ENCODE peak calls at places on chromosomes 2 and 18, in nine cellular contexts. One of them, this sample, is unnamed. For H3K27me3, the result is how much of the 10 kb centered on the place peaks cover.

GRCh38 chr2:60053791-60054190 is 499.7 kb downstream of the BCL11A start:
- DNase-seq in MG63: no peak
- DNase-seq in SJSA1: no peak
- DNase-seq in vagina: no peak
- DNase-seq in uterus: no peak
- DNase-seq in GM23338: no peak
- DNase-seq in sigmoid colon: no peak
- DNase-seq in fibroblast of lung: no peak
- DNase-seq in K562: no peak
- DNase-seq in this sample: no peak

GRCh38 chr2:107927034-107927534 is 59.2 kb upstream of the SLC5A7 start:
- DNase-seq in MG63: no peak
- DNase-seq in SJSA1: no peak
- DNase-seq in vagina: no peak
- DNase-seq in uterus: no peak
- DNase-seq in GM23338: no peak
- DNase-seq in sigmoid colon: no peak
- DNase-seq in fibroblast of lung: no peak
- DNase-seq in K562: no peak
- DNase-seq in this sample: no peak

GRCh38 chr18:58105206-58105907 is 61.3 kb downstream of the NEDD4L start:
- DNase-seq in MG63: peak
- DNase-seq in SJSA1: peak
- DNase-seq in vagina: no peak
- DNase-seq in uterus: no peak
- DNase-seq in GM23338: no peak
- DNase-seq in sigmoid colon: no peak
- DNase-seq in fibroblast of lung: peak
- DNase-seq in K562: no peak
- DNase-seq in this sample: no peak

GRCh38 chr2:188096910-188097309 is 194.8 kb upstream of the GULP1 start:
- DNase-seq in MG63: no peak
- DNase-seq in SJSA1: no peak
- DNase-seq in vagina: no peak
- DNase-seq in uterus: no peak
- DNase-seq in GM23338: no peak
- DNase-seq in sigmoid colon: no peak
- DNase-seq in fibroblast of lung: no peak
- DNase-seq in K562: no peak
- DNase-seq in this sample: no peak

GRCh38 chr2:215207041-215207440 is 68.6 kb upstream of the ABCA12 start:
- DNase-seq in MG63: no peak
- DNase-seq in SJSA1: no peak
- DNase-seq in vagina: no peak
- DNase-seq in uterus: no peak
- DNase-seq in GM23338: no peak
- DNase-seq in sigmoid colon: no peak
- DNase-seq in fibroblast of lung: no peak
- DNase-seq in K562: no peak
- DNase-seq in this sample: no peak

GRCh38 chr2:173854840-173855239 is 110.3 kb downstream of the SP3 start:
- DNase-seq in MG63: peak
- DNase-seq in SJSA1: peak
- DNase-seq in vagina: no peak
- DNase-seq in uterus: no peak
- DNase-seq in GM23338: no peak
- DNase-seq in sigmoid colon: no peak
- DNase-seq in fibroblast of lung: peak
- DNase-seq in K562: no peak
- DNase-seq in this sample: peak

GRCh38 chr2:47744074-47744473 is 38.9 kb upstream of the MSH6 start:
- DNase-seq in MG63: no peak
- DNase-seq in SJSA1: no peak
- DNase-seq in vagina: no peak
- DNase-seq in uterus: no peak
- DNase-seq in GM23338: no peak
- DNase-seq in sigmoid colon: no peak
- DNase-seq in fibroblast of lung: no peak
- DNase-seq in K562: no peak
- DNase-seq in this sample: no peak

GRCh38 chr2:29033172-29033571 is 41.2 kb downstream of the PCARE start:
- DNase-seq in MG63: peak
- DNase-seq in SJSA1: peak
- DNase-seq in vagina: no peak
- DNase-seq in uterus: no peak
- DNase-seq in GM23338: peak
- DNase-seq in sigmoid colon: no peak
- DNase-seq in fibroblast of lung: no peak
- DNase-seq in K562: no peak
- DNase-seq in this sample: no peak

DNA sequence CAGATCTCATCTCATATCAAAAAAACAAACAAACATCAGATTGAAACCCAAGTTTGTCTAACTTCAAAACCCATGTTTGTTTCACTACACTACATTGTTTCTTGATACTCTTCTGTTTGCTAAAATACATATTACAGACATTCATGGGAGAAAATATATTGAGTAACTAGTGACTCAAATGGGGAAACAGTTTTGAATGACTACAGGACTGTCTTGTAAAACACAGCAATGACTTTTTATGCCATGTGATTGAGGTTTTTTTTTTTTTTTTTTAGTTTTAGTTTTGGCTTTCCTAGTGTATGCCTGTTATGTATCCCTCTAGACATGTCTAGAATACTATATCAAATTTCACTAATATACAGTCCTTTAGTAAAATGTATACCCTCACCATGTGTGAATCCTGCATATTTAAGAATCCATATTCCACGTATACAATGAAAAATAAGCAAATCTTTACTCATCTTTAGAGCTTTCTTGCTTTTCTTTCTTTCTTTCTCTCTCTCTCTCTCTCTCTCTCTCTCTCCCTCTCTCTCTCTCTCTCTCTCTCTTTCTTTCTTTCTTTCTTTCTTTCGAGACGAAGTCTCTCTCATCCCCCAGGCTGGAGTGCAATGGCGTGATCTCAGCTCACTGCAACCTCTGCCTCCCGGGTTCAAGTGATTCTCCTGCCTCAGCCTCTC is 46.6 kb upstream of the SERTAD2 start:
- DNase-seq in MG63: no peak
- DNase-seq in SJSA1: no peak
- DNase-seq in vagina: no peak
- DNase-seq in uterus: no peak
- DNase-seq in GM23338: no peak
- DNase-seq in sigmoid colon: no peak
- DNase-seq in fibroblast of lung: peak
- DNase-seq in K562: no peak
- DNase-seq in this sample: peak
- H3K27me3 ChIP-seq in MG63: under half
- H3K27me3 ChIP-seq in SJSA1: under half
- H3K27me3 ChIP-seq in vagina: under half
- H3K27me3 ChIP-seq in uterus: under half
- H3K27me3 ChIP-seq in GM23338: under half
- H3K27me3 ChIP-seq in sigmoid colon: under half
- H3K27me3 ChIP-seq in fibroblast of lung: under half
- H3K27me3 ChIP-seq in K562: under half
- H3K27me3 ChIP-seq in this sample: under half

GRCh38 chr2:96258393-96259022 is 7.3 kb downstream of the TMEM127 start:
- DNase-seq in MG63: no peak
- DNase-seq in SJSA1: no peak
- DNase-seq in vagina: no peak
- DNase-seq in uterus: no peak
- DNase-seq in GM23338: no peak
- DNase-seq in sigmoid colon: peak
- DNase-seq in fibroblast of lung: peak
- DNase-seq in K562: no peak
- DNase-seq in this sample: no peak

GRCh38 chr2:96261328-96262003 is 4.3 kb downstream of the TMEM127 start:
- DNase-seq in MG63: no peak
- DNase-seq in SJSA1: no peak
- DNase-seq in vagina: no peak
- DNase-seq in uterus: no peak
- DNase-seq in GM23338: no peak
- DNase-seq in sigmoid colon: peak
- DNase-seq in fibroblast of lung: no peak
- DNase-seq in K562: no peak
- DNase-seq in this sample: no peak

GRCh38 chr2:96262306-96262705 is 3.5 kb downstream of the TMEM127 start:
- DNase-seq in MG63: no peak
- DNase-seq in SJSA1: no peak
- DNase-seq in vagina: no peak
- DNase-seq in uterus: no peak
- DNase-seq in GM23338: no peak
- DNase-seq in sigmoid colon: no peak
- DNase-seq in fibroblast of lung: no peak
- DNase-seq in K562: no peak
- DNase-seq in this sample: no peak

GRCh38 chr2:96259497-96259921 is 6.3 kb downstream of the TMEM127 start:
- DNase-seq in MG63: no peak
- DNase-seq in SJSA1: no peak
- DNase-seq in vagina: no peak
- DNase-seq in uterus: no peak
- DNase-seq in GM23338: no peak
- DNase-seq in sigmoid colon: peak
- DNase-seq in fibroblast of lung: no peak
- DNase-seq in K562: no peak
- DNase-seq in this sample: no peak

DNA sequence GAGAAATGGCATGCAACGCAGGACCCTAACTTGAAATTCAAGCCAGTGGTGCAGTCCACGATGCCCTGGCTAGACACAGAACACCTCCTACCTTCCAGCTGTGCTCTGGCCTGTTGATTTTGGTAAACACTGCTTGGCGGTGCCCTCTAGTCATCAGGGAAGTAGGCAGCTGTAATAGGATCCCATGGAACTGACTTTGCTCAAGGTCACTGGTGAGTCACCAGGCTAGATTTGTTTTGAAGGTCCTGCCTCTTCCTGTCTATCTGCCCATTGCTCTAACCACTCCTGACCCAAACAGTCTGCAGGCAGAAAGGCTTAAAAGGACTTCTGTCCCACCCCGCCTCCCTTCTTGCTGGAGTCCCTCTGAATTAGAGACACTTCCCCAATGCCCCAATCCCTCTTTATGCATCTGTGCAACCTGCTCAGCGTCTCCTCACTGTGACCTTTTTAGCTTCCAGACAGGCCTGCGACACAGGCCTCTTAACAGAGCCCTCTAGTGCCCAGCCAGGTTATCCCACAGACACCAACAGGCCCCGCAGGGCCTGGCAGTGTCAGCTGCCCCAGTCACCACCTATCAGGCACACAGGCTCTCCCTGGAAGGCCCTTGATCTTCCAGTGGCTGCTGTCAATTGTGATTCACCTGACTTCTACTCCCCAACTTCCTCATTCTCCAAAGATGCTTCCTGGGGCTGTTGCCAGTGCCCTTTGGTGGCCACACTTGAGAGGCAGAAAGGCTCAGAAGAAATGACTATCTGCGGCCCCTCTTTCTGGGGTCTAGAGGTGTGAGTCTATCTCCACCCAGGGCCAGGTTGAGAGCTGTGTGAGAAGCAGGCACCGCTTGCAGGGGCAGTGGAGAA is 5.2 kb downstream of the TMEM127 start:
- DNase-seq in MG63: peak
- DNase-seq in SJSA1: peak
- DNase-seq in vagina: no peak
- DNase-seq in uterus: no peak
- DNase-seq in GM23338: peak
- DNase-seq in sigmoid colon: peak
- DNase-seq in fibroblast of lung: peak
- DNase-seq in K562: peak
- DNase-seq in this sample: peak
- H3K4me3 ChIP-seq in MG63: no peak
- H3K4me3 ChIP-seq in SJSA1: no peak
- H3K4me3 ChIP-seq in vagina: no peak
- H3K4me3 ChIP-seq in uterus: no peak
- H3K4me3 ChIP-seq in GM23338: no peak
- H3K4me3 ChIP-seq in sigmoid colon: no peak
- H3K4me3 ChIP-seq in fibroblast of lung: no peak
- H3K4me3 ChIP-seq in K562: no peak
- H3K4me3 ChIP-seq in this sample: no peak

DNA sequence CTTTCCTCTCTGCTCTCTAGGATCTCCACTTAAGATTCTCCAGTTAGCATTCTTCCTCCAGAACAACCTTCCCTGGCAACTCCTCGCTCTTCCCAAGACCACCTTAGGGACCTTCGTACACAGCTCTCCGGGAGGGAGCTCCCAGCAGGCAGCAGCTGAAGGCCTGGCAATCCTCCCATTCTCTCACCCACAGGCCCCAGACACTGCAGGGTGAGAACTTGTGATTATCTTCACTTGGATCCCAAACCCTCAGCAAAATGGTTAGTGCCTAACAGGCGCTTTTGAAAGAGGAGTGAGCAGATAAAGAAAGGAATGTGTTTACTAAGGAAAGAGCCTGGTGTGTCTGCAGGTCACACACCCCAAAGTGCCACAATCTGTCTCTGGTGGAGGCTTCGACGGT is 83.8 kb upstream of the SNTG2 start:
- DNase-seq in MG63: no peak
- DNase-seq in SJSA1: no peak
- DNase-seq in vagina: no peak
- DNase-seq in uterus: no peak
- DNase-seq in GM23338: no peak
- DNase-seq in sigmoid colon: no peak
- DNase-seq in fibroblast of lung: no peak
- DNase-seq in K562: no peak
- DNase-seq in this sample: no peak
- H3K27me3 ChIP-seq in MG63: under half
- H3K27me3 ChIP-seq in SJSA1: under half
- H3K27me3 ChIP-seq in vagina: under half
- H3K27me3 ChIP-seq in uterus: under half
- H3K27me3 ChIP-seq in GM23338: under half
- H3K27me3 ChIP-seq in sigmoid colon: under half
- H3K27me3 ChIP-seq in fibroblast of lung: under half
- H3K27me3 ChIP-seq in K562: half or more
- H3K27me3 ChIP-seq in this sample: under half

GRCh38 chr2:9982891-9983290 is 31.4 kb downstream of the GRHL1 start:
- DNase-seq in MG63: no peak
- DNase-seq in SJSA1: no peak
- DNase-seq in vagina: no peak
- DNase-seq in uterus: no peak
- DNase-seq in GM23338: no peak
- DNase-seq in sigmoid colon: no peak
- DNase-seq in fibroblast of lung: no peak
- DNase-seq in K562: no peak
- DNase-seq in this sample: no peak

GRCh38 chr2:9979977-9980376 is 28.5 kb downstream of the GRHL1 start:
- DNase-seq in MG63: no peak
- DNase-seq in SJSA1: no peak
- DNase-seq in vagina: no peak
- DNase-seq in uterus: no peak
- DNase-seq in GM23338: no peak
- DNase-seq in sigmoid colon: no peak
- DNase-seq in fibroblast of lung: no peak
- DNase-seq in K562: no peak
- DNase-seq in this sample: no peak

GRCh38 chr2:9981646-9982045 is 30.2 kb downstream of the GRHL1 start:
- DNase-seq in MG63: no peak
- DNase-seq in SJSA1: no peak
- DNase-seq in vagina: no peak
- DNase-seq in uterus: no peak
- DNase-seq in GM23338: no peak
- DNase-seq in sigmoid colon: no peak
- DNase-seq in fibroblast of lung: no peak
- DNase-seq in K562: no peak
- DNase-seq in this sample: no peak

GRCh38 chr2:9982248-9982647 is 30.8 kb downstream of the GRHL1 start:
- DNase-seq in MG63: peak
- DNase-seq in SJSA1: no peak
- DNase-seq in vagina: no peak
- DNase-seq in uterus: no peak
- DNase-seq in GM23338: no peak
- DNase-seq in sigmoid colon: no peak
- DNase-seq in fibroblast of lung: peak
- DNase-seq in K562: no peak
- DNase-seq in this sample: peak

GRCh38 chr2:9980520-9980919 is 29.0 kb downstream of the GRHL1 start:
- DNase-seq in MG63: no peak
- DNase-seq in SJSA1: no peak
- DNase-seq in vagina: no peak
- DNase-seq in uterus: no peak
- DNase-seq in GM23338: no peak
- DNase-seq in sigmoid colon: no peak
- DNase-seq in fibroblast of lung: no peak
- DNase-seq in K562: no peak
- DNase-seq in this sample: peak
- H3K4me3 ChIP-seq in MG63: no peak
- H3K4me3 ChIP-seq in SJSA1: no peak
- H3K4me3 ChIP-seq in vagina: no peak
- H3K4me3 ChIP-seq in uterus: no peak
- H3K4me3 ChIP-seq in GM23338: no peak
- H3K4me3 ChIP-seq in sigmoid colon: no peak
- H3K4me3 ChIP-seq in fibroblast of lung: no peak
- H3K4me3 ChIP-seq in K562: no peak
- H3K4me3 ChIP-seq in this sample: no peak